ENCODE peak calls at places on chromosomes 13 and 19, in seven cellular contexts. M is cardiac fibroblast; R is Daoy; E is stimulated activated CD4-positive, alpha-beta T cell treated with anti-CD3 and anti-CD28 coated beads, Interleukin-1b, Interleukin-23, amount 100 ng/mL, for 1 hour; S is tibial nerve; Q is activated T-cell treated with anti-CD3 and anti-CD28 coated beads for 1 hour; D is stimulated activated CD8-positive, alpha-beta memory T cell treated with anti-CD3 and anti-CD28 coated beads, Interleukin-7, amount 100 ng/mL, for 1 hour. U is an unnamed sample.

GRCh38 chr19:47123406-47123805 is 7.2 kb upstream of the SAE1 start:
- DNase-seq in Q (no peak), R (no peak), E (no peak), S (no peak), M (no peak), D (no peak), U (no peak)

GRCh38 chr13:90156390-90156789 is 1191.1 kb upstream of the MIR17HG start:
- DNase-seq in E (no peak), M (no peak), Q (no peak), R (no peak), S (no peak), D (no peak), U (no peak)

GRCh38 chr19:1554968-1555801 is 12.9 kb downstream of the MEX3D start:
- DNase-seq in R (no peak), Q (no peak), S (no peak), M (no peak), E (no peak), D (no peak), U (no peak)

GRCh38 chr13:106047859-106048258 is 487.6 kb downstream of the EFNB2 start:
- DNase-seq in Q (no peak), R (no peak), E (no peak), S (no peak), M (no peak), D (no peak), U (no peak)

GRCh38 chr13:27868639-27869435 is 51.0 kb upstream of the PDX1 start:
- DNase-seq in M (peak), S (no peak), D (no peak), Q (no peak), R (no peak), E (no peak), U (no peak)

GRCh38 chr13:28530729-28531194 is 35.8 kb upstream of the FLT1 start:
- DNase-seq in M (peak), S (no peak), Q (no peak), E (no peak), D (no peak), R (peak), U (no peak)

GRCh38 chr19:9407827-9408226 is 27.5 kb downstream of the ZNF266 start:
- DNase-seq in E (no peak), S (no peak), D (no peak), Q (no peak), M (no peak), R (no peak), U (no peak)

GRCh38 chr19:1410789-1411188 is 3.4 kb downstream of the DAZAP1 start:
- DNase-seq in R (no peak), S (no peak), M (no peak), Q (no peak), E (no peak), D (no peak), U (no peak)

GRCh38 chr13:49821216-49821820 is 28.8 kb upstream of the KPNA3 start:
- DNase-seq in R (no peak), S (no peak), Q (no peak), M (peak), E (no peak), D (no peak), U (no peak)

GRCh38 chr19:2371656-2372055 is 11.6 kb downstream of the TMPRSS9 start:
- DNase-seq in M (peak), R (peak), Q (no peak), S (no peak), E (no peak), D (no peak), U (no peak)

GRCh38 chr13:40206241-40207109 is 460.0 kb downstream of the FOXO1 start:
- DNase-seq in D (no peak), E (no peak), R (no peak), S (no peak), M (peak), Q (no peak), U (no peak)

GRCh38 chr13:95083758-95084157 is 217.5 kb downstream of the ABCC4 start:
- DNase-seq in D (no peak), R (peak), M (peak), Q (no peak), E (no peak), S (no peak), U (no peak)

GRCh38 chr19:11322269-11323024 is 17.0 kb downstream of the RAB3D start:
- DNase-seq in E (no peak), Q (no peak), S (no peak), M (no peak), D (no peak), R (peak), U (no peak)

GRCh38 chr13:76462003-76462402 is 424.2 kb downstream of the KCTD12 start:
- DNase-seq in D (no peak), S (no peak), M (no peak), Q (no peak), E (no peak), R (no peak), U (no peak)

GRCh38 chr13:37752156-37752555 is 117.4 kb downstream of the TRPC4 start:
- DNase-seq in S (no peak), E (no peak), R (no peak), D (no peak), Q (no peak), M (peak), U (no peak)

GRCh38 chr19:29628661-29629385 is 22.7 kb downstream of the POP4 start:
- DNase-seq in M (no peak), Q (no peak), S (no peak), R (no peak), E (no peak), D (no peak), U (no peak)

GRCh38 chr19:29263305-29264080 is 50.5 kb upstream of the UQCRFS1 start:
- DNase-seq in E (peak), Q (peak), R (peak), S (peak), M (peak), D (peak), U (no peak)

GRCh38 chr19:44260695-44261446 is 1.2 kb downstream of the ZNF233 start:
- DNase-seq in Q (no peak), M (no peak), S (no peak), D (no peak), E (no peak), R (peak), U (no peak)

GRCh38 chr19:30871979-30872378 is 477.3 kb downstream of the TSHZ3 start:
- DNase-seq in D (no peak), Q (no peak), E (no peak), R (no peak), S (no peak), M (no peak), U (no peak)

GRCh38 chr19:18605546-18606280 is 886 bp downstream of the CRLF1 start:
- DNase-seq in D (no peak), E (no peak), M (no peak), Q (no peak), S (no peak), R (no peak), U (no peak)

GRCh38 chr13:99916366-99917103 is 55.0 kb downstream of the ZIC5 start:
- DNase-seq in R (peak), Q (no peak), S (no peak), E (no peak), M (peak), D (no peak), U (no peak)

GRCh38 chr13:43805071-43805468 is 18.3 kb upstream of the ENOX1 start:
- DNase-seq in Q (no peak), R (peak), E (no peak), M (peak), S (no peak), D (no peak), U (no peak)

GRCh38 chr19:20660473-20660872 is 898 bp downstream of the ZNF626 start:
- DNase-seq in S (no peak), E (no peak), Q (no peak), R (no peak), D (no peak), M (no peak), U (no peak)

GRCh38 chr19:52739576-52739975 is 4.7 kb upstream of the ZNF611 start:
- DNase-seq in E (no peak), S (no peak), R (no peak), D (no peak), M (no peak), Q (no peak), U (no peak)

U was measured in esophagus muscularis mucosa.